ENCODE peak calls at places on chromosomes 11 and 22, in six cellular contexts. V, M, I, H, Q and D are unnamed samples.

GRCh38 chr22:45341503-45341902 is 31.8 kb downstream of the FAM118A start:
- DNase-seq in V (no peak), M (no peak), I (no peak), H (no peak), Q (no peak), D (no peak)

GRCh38 chr11:126322996-126323395 is 19.1 kb downstream of the DCPS start:
- DNase-seq in V (no peak), M (no peak), I (no peak), H (no peak), Q (no peak), D (no peak)

GRCh38 chr11:103901656-103902055 is 134.8 kb upstream of the DDI1 start:
- DNase-seq in V (peak), M (no peak), I (no peak), H (no peak), Q (no peak), D (peak)

GRCh38 chr11:72141066-72141465 is 5.5 kb downstream of the FOLR3 start:
- DNase-seq in V (peak), M (no peak), I (no peak), H (peak), Q (no peak), D (peak)

GRCh38 chr11:270451-271208 is 7.6 kb upstream of the NLRP6 start:
- DNase-seq in V (no peak), M (no peak), I (no peak), H (no peak), Q (no peak), D (no peak)

GRCh38 chr11:36372101-36372767 is 76.1 kb downstream of the PRR5L start:
- DNase-seq in V (peak), M (no peak), I (no peak), H (peak), Q (no peak), D (peak)

GRCh38 chr11:16604784-16605439 is 133.5 kb upstream of the C11orf58 start:
- DNase-seq in V (no peak), M (peak), I (peak), H (peak), Q (no peak), D (no peak)

GRCh38 chr11:289706-290620 is 1.0 kb downstream of the PGGHG start:
- DNase-seq in V (no peak), M (no peak), I (peak), H (no peak), Q (peak), D (no peak)

GRCh38 chr11:19290356-19290755 is 49.6 kb upstream of the E2F8 start:
- DNase-seq in V (no peak), M (no peak), I (no peak), H (no peak), Q (no peak), D (no peak)

GRCh38 chr11:976431-977160 is 50.9 kb downstream of the AP2A2 start:
- DNase-seq in V (peak), M (no peak), I (peak), H (no peak), Q (peak), D (no peak)

GRCh38 chr11:68690671-68691401 is 6.5 kb downstream of the GAL start:
- DNase-seq in V (no peak), M (no peak), I (no peak), H (no peak), Q (peak), D (peak)

DNA sequence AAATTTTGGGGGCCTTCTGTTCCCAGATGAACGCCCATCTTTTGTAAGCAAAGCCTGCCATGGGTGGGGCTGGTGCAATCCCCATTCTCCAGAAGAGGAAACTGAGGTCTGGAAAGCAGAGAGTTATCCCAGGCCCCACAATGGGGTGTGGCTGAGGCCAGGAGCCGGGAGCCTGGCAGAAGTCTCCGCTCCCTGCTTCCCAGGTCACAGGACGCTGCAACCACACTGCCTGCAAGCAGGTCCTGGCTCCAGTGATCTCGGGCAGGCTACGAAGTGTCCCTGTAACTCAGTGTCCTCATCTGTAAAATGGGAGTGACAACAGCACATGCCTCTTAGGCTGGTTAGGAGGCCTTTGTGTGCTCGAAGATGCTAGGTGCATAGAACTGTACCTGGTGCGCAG is 1.7 kb downstream of the PLCB3 start:
- DNase-seq in V (no peak), M (no peak), I (no peak), H (no peak), Q (no peak), D (no peak)
- H3K4me3 ChIP-seq in V (peak), M (no peak), I (no peak), H (peak), Q (no peak), D (no peak)

GRCh38 chr11:47941907-47942558 is 38.3 kb upstream of the PTPRJ start:
- DNase-seq in V (no peak), M (no peak), I (no peak), H (no peak), Q (no peak), D (peak)
- TF ChIP-seq CTCF in V (no peak), M (no peak), I (no peak), H (no peak), Q (no peak), D (no peak)

GRCh38 chr22:24398409-24398808 is 29.0 kb upstream of the ADORA2A start:
- DNase-seq in V (no peak), M (no peak), I (no peak), H (no peak), Q (no peak), D (no peak)

GRCh38 chr22:24402460-24403192 is 24.8 kb upstream of the ADORA2A start:
- DNase-seq in V (peak), M (peak), I (peak), H (peak), Q (no peak), D (peak)

GRCh38 chr22:24401824-24402434 is 25.5 kb upstream of the ADORA2A start:
- DNase-seq in V (no peak), M (no peak), I (no peak), H (no peak), Q (no peak), D (no peak)

GRCh38 chr22:24400037-24400725 is 27.2 kb upstream of the ADORA2A start:
- DNase-seq in V (no peak), M (no peak), I (no peak), H (no peak), Q (no peak), D (no peak)

DNA sequence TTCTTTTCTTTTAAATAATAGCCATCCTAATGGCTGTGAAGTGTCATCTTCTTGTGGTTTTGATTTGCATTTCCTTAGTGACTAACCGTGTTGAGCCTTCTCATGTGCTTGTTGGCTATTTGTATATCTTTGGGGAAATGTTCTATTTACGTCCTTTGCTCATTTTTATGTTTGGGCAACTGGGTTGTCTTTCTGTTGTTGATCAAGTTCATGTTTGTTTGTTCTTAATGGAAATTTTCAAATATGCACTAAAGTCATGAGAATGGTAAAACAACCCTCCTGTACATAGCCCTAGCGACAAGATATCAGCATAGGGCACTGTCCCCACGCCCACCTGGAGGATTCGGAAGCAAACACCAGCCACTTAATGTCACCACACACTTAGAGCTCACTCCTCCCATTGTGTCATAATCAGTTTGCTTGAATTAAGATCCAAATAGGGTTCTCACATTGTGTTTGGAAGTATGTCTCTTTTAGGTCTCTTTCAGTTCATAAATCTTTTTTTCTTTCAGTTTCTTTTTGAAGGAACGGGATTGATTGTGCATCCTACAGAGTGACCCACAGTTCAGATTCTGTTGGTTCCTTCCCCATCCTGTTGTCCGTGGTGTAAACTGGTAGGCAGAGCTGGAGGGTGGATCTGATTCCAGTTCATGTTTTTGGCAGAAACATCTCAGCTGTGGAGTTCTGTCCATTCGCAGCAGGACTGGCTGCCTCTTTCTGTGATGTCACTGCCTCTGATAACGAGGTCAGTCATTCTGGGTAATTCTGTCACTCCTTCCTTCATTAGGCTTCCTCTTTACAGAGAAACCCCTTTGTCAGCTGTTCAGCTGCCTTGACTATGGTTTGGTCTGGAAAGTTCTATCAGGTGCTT is 26.4 kb upstream of the ADORA2A start:
- DNase-seq in V (peak), M (no peak), I (no peak), H (no peak), Q (no peak), D (no peak)
- H3K4me3 ChIP-seq in V (no peak), M (no peak), I (no peak), H (no peak), Q (no peak), D (no peak)

GRCh38 chr22:31313366-31314147 is 21.3 kb upstream of the PIK3IP1 start:
- DNase-seq in V (peak), M (peak), I (peak), H (peak), Q (peak), D (peak)
- TF ChIP-seq CTCF in V (peak), M (peak), I (peak), H (peak), Q (peak), D (peak)